ENCODE peak calls at places on chromosomes 2 and 18, in ten cellular contexts. One of them, this sample, is unnamed.

GRCh38 chr18:9366126-9366714 is 31.6 kb downstream of the TWSG1 start:
- DNase-seq in NCI-H748 treated with DMSO at 0.1 percent for 48 hours: peak
- DNase-seq in HFFc6: peak
- DNase-seq in A549: peak
- DNase-seq in Right ventricle myocardium inferior: no peak
- DNase-seq in stimulated activated CD4-positive, alpha-beta T cell treated with anti-CD3 and anti-CD28 coated beads, Interleukin-1b, Interleukin-23, amount 100 ng/mL, for 24 hours: no peak
- DNase-seq in lung: no peak
- DNase-seq in fibroblast of mammary gland: peak
- DNase-seq in stimulated activated CD8-positive, alpha-beta memory T cell treated with anti-CD3 and anti-CD28 coated beads, Interleukin-15, amount 100 ng/mL, for 1 hour: no peak
- DNase-seq in T-helper 17 cell: no peak
- DNase-seq in this sample: peak

GRCh38 chr2:217993817-217994459 is 8.9 kb downstream of the TNS1 start:
- DNase-seq in NCI-H748 treated with DMSO at 0.1 percent for 48 hours: peak
- DNase-seq in HFFc6: no peak
- DNase-seq in A549: peak
- DNase-seq in Right ventricle myocardium inferior: peak
- DNase-seq in stimulated activated CD4-positive, alpha-beta T cell treated with anti-CD3 and anti-CD28 coated beads, Interleukin-1b, Interleukin-23, amount 100 ng/mL, for 24 hours: no peak
- DNase-seq in lung: peak
- DNase-seq in fibroblast of mammary gland: peak
- DNase-seq in stimulated activated CD8-positive, alpha-beta memory T cell treated with anti-CD3 and anti-CD28 coated beads, Interleukin-15, amount 100 ng/mL, for 1 hour: peak
- DNase-seq in T-helper 17 cell: peak
- DNase-seq in this sample: no peak

GRCh38 chr2:25411281-25411680 is 69.6 kb upstream of the DNMT3A start:
- DNase-seq in NCI-H748 treated with DMSO at 0.1 percent for 48 hours: no peak
- DNase-seq in HFFc6: no peak
- DNase-seq in A549: no peak
- DNase-seq in Right ventricle myocardium inferior: no peak
- DNase-seq in stimulated activated CD4-positive, alpha-beta T cell treated with anti-CD3 and anti-CD28 coated beads, Interleukin-1b, Interleukin-23, amount 100 ng/mL, for 24 hours: no peak
- DNase-seq in lung: no peak
- DNase-seq in fibroblast of mammary gland: no peak
- DNase-seq in stimulated activated CD8-positive, alpha-beta memory T cell treated with anti-CD3 and anti-CD28 coated beads, Interleukin-15, amount 100 ng/mL, for 1 hour: no peak
- DNase-seq in T-helper 17 cell: no peak
- DNase-seq in this sample: no peak

GRCh38 chr2:101152195-101153076 is 1.3 kb upstream of the TBC1D8 start:
- DNase-seq in NCI-H748 treated with DMSO at 0.1 percent for 48 hours: peak
- DNase-seq in HFFc6: peak
- DNase-seq in A549: peak
- DNase-seq in Right ventricle myocardium inferior: no peak
- DNase-seq in stimulated activated CD4-positive, alpha-beta T cell treated with anti-CD3 and anti-CD28 coated beads, Interleukin-1b, Interleukin-23, amount 100 ng/mL, for 24 hours: no peak
- DNase-seq in lung: peak
- DNase-seq in fibroblast of mammary gland: peak
- DNase-seq in stimulated activated CD8-positive, alpha-beta memory T cell treated with anti-CD3 and anti-CD28 coated beads, Interleukin-15, amount 100 ng/mL, for 1 hour: no peak
- DNase-seq in T-helper 17 cell: no peak
- DNase-seq in this sample: peak

GRCh38 chr18:14025306-14025940 is 106.8 kb downstream of the ZNF519 start:
- DNase-seq in NCI-H748 treated with DMSO at 0.1 percent for 48 hours: no peak
- DNase-seq in HFFc6: no peak
- DNase-seq in A549: no peak
- DNase-seq in Right ventricle myocardium inferior: no peak
- DNase-seq in stimulated activated CD4-positive, alpha-beta T cell treated with anti-CD3 and anti-CD28 coated beads, Interleukin-1b, Interleukin-23, amount 100 ng/mL, for 24 hours: no peak
- DNase-seq in lung: no peak
- DNase-seq in fibroblast of mammary gland: no peak
- DNase-seq in stimulated activated CD8-positive, alpha-beta memory T cell treated with anti-CD3 and anti-CD28 coated beads, Interleukin-15, amount 100 ng/mL, for 1 hour: no peak
- DNase-seq in T-helper 17 cell: no peak
- DNase-seq in this sample: no peak

GRCh38 chr2:25304339-25304728 is 37.4 kb downstream of the DNMT3A start:
- DNase-seq in NCI-H748 treated with DMSO at 0.1 percent for 48 hours: no peak
- DNase-seq in HFFc6: no peak
- DNase-seq in A549: no peak
- DNase-seq in Right ventricle myocardium inferior: no peak
- DNase-seq in stimulated activated CD4-positive, alpha-beta T cell treated with anti-CD3 and anti-CD28 coated beads, Interleukin-1b, Interleukin-23, amount 100 ng/mL, for 24 hours: no peak
- DNase-seq in lung: no peak
- DNase-seq in fibroblast of mammary gland: peak
- DNase-seq in stimulated activated CD8-positive, alpha-beta memory T cell treated with anti-CD3 and anti-CD28 coated beads, Interleukin-15, amount 100 ng/mL, for 1 hour: no peak
- DNase-seq in T-helper 17 cell: no peak
- DNase-seq in this sample: no peak

GRCh38 chr18:46152808-46153617 is 48.8 kb downstream of the HAUS1 start:
- DNase-seq in NCI-H748 treated with DMSO at 0.1 percent for 48 hours: no peak
- DNase-seq in HFFc6: peak
- DNase-seq in A549: no peak
- DNase-seq in Right ventricle myocardium inferior: no peak
- DNase-seq in stimulated activated CD4-positive, alpha-beta T cell treated with anti-CD3 and anti-CD28 coated beads, Interleukin-1b, Interleukin-23, amount 100 ng/mL, for 24 hours: no peak
- DNase-seq in lung: no peak
- DNase-seq in fibroblast of mammary gland: no peak
- DNase-seq in stimulated activated CD8-positive, alpha-beta memory T cell treated with anti-CD3 and anti-CD28 coated beads, Interleukin-15, amount 100 ng/mL, for 1 hour: no peak
- DNase-seq in T-helper 17 cell: no peak
- DNase-seq in this sample: no peak

GRCh38 chr18:72866901-72867701 is 686 bp downstream of the NETO1 start:
- DNase-seq in NCI-H748 treated with DMSO at 0.1 percent for 48 hours: peak
- DNase-seq in HFFc6: no peak
- DNase-seq in A549: no peak
- DNase-seq in Right ventricle myocardium inferior: no peak
- DNase-seq in stimulated activated CD4-positive, alpha-beta T cell treated with anti-CD3 and anti-CD28 coated beads, Interleukin-1b, Interleukin-23, amount 100 ng/mL, for 24 hours: no peak
- DNase-seq in lung: no peak
- DNase-seq in fibroblast of mammary gland: no peak
- DNase-seq in stimulated activated CD8-positive, alpha-beta memory T cell treated with anti-CD3 and anti-CD28 coated beads, Interleukin-15, amount 100 ng/mL, for 1 hour: no peak
- DNase-seq in T-helper 17 cell: no peak
- DNase-seq in this sample: no peak

GRCh38 chr2:179898873-179899272 is 37.5 kb upstream of the ZNF385B start:
- DNase-seq in NCI-H748 treated with DMSO at 0.1 percent for 48 hours: peak
- DNase-seq in HFFc6: peak
- DNase-seq in A549: no peak
- DNase-seq in Right ventricle myocardium inferior: no peak
- DNase-seq in stimulated activated CD4-positive, alpha-beta T cell treated with anti-CD3 and anti-CD28 coated beads, Interleukin-1b, Interleukin-23, amount 100 ng/mL, for 24 hours: no peak
- DNase-seq in lung: no peak
- DNase-seq in fibroblast of mammary gland: peak
- DNase-seq in stimulated activated CD8-positive, alpha-beta memory T cell treated with anti-CD3 and anti-CD28 coated beads, Interleukin-15, amount 100 ng/mL, for 1 hour: no peak
- DNase-seq in T-helper 17 cell: no peak
- DNase-seq in this sample: peak

GRCh38 chr2:120626566-120626965 is 109.1 kb upstream of the GLI2 start:
- DNase-seq in NCI-H748 treated with DMSO at 0.1 percent for 48 hours: no peak
- DNase-seq in HFFc6: no peak
- DNase-seq in A549: no peak
- DNase-seq in Right ventricle myocardium inferior: no peak
- DNase-seq in stimulated activated CD4-positive, alpha-beta T cell treated with anti-CD3 and anti-CD28 coated beads, Interleukin-1b, Interleukin-23, amount 100 ng/mL, for 24 hours: no peak
- DNase-seq in lung: no peak
- DNase-seq in fibroblast of mammary gland: no peak
- DNase-seq in stimulated activated CD8-positive, alpha-beta memory T cell treated with anti-CD3 and anti-CD28 coated beads, Interleukin-15, amount 100 ng/mL, for 1 hour: no peak
- DNase-seq in T-helper 17 cell: no peak
- DNase-seq in this sample: no peak

GRCh38 chr2:126482582-126483464 is 173.1 kb upstream of the GYPC start:
- DNase-seq in NCI-H748 treated with DMSO at 0.1 percent for 48 hours: no peak
- DNase-seq in HFFc6: no peak
- DNase-seq in A549: no peak
- DNase-seq in Right ventricle myocardium inferior: no peak
- DNase-seq in stimulated activated CD4-positive, alpha-beta T cell treated with anti-CD3 and anti-CD28 coated beads, Interleukin-1b, Interleukin-23, amount 100 ng/mL, for 24 hours: no peak
- DNase-seq in lung: no peak
- DNase-seq in fibroblast of mammary gland: no peak
- DNase-seq in stimulated activated CD8-positive, alpha-beta memory T cell treated with anti-CD3 and anti-CD28 coated beads, Interleukin-15, amount 100 ng/mL, for 1 hour: no peak
- DNase-seq in T-helper 17 cell: no peak
- DNase-seq in this sample: no peak

GRCh38 chr18:22349317-22349898 is 68.3 kb downstream of the CTAGE1 start:
- DNase-seq in NCI-H748 treated with DMSO at 0.1 percent for 48 hours: no peak
- DNase-seq in HFFc6: no peak
- DNase-seq in A549: no peak
- DNase-seq in Right ventricle myocardium inferior: no peak
- DNase-seq in stimulated activated CD4-positive, alpha-beta T cell treated with anti-CD3 and anti-CD28 coated beads, Interleukin-1b, Interleukin-23, amount 100 ng/mL, for 24 hours: no peak
- DNase-seq in lung: no peak
- DNase-seq in fibroblast of mammary gland: no peak
- DNase-seq in stimulated activated CD8-positive, alpha-beta memory T cell treated with anti-CD3 and anti-CD28 coated beads, Interleukin-15, amount 100 ng/mL, for 1 hour: no peak
- DNase-seq in T-helper 17 cell: no peak
- DNase-seq in this sample: no peak

GRCh38 chr2:232134939-232135338 is 173.4 kb downstream of the DIS3L2 start:
- DNase-seq in NCI-H748 treated with DMSO at 0.1 percent for 48 hours: no peak
- DNase-seq in HFFc6: no peak
- DNase-seq in A549: no peak
- DNase-seq in Right ventricle myocardium inferior: no peak
- DNase-seq in stimulated activated CD4-positive, alpha-beta T cell treated with anti-CD3 and anti-CD28 coated beads, Interleukin-1b, Interleukin-23, amount 100 ng/mL, for 24 hours: no peak
- DNase-seq in lung: no peak
- DNase-seq in fibroblast of mammary gland: no peak
- DNase-seq in stimulated activated CD8-positive, alpha-beta memory T cell treated with anti-CD3 and anti-CD28 coated beads, Interleukin-15, amount 100 ng/mL, for 1 hour: no peak
- DNase-seq in T-helper 17 cell: no peak
- DNase-seq in this sample: no peak

GRCh38 chr18:8770655-8771054 is 65.3 kb downstream of the MTCL1 start:
- DNase-seq in NCI-H748 treated with DMSO at 0.1 percent for 48 hours: no peak
- DNase-seq in HFFc6: no peak
- DNase-seq in A549: no peak
- DNase-seq in Right ventricle myocardium inferior: no peak
- DNase-seq in stimulated activated CD4-positive, alpha-beta T cell treated with anti-CD3 and anti-CD28 coated beads, Interleukin-1b, Interleukin-23, amount 100 ng/mL, for 24 hours: no peak
- DNase-seq in lung: no peak
- DNase-seq in fibroblast of mammary gland: no peak
- DNase-seq in stimulated activated CD8-positive, alpha-beta memory T cell treated with anti-CD3 and anti-CD28 coated beads, Interleukin-15, amount 100 ng/mL, for 1 hour: no peak
- DNase-seq in T-helper 17 cell: no peak
- DNase-seq in this sample: no peak

GRCh38 chr2:241291977-241292376 is 23.5 kb downstream of the HDLBP start:
- DNase-seq in NCI-H748 treated with DMSO at 0.1 percent for 48 hours: no peak
- DNase-seq in HFFc6: no peak
- DNase-seq in A549: no peak
- DNase-seq in Right ventricle myocardium inferior: no peak
- DNase-seq in stimulated activated CD4-positive, alpha-beta T cell treated with anti-CD3 and anti-CD28 coated beads, Interleukin-1b, Interleukin-23, amount 100 ng/mL, for 24 hours: no peak
- DNase-seq in lung: no peak
- DNase-seq in fibroblast of mammary gland: no peak
- DNase-seq in stimulated activated CD8-positive, alpha-beta memory T cell treated with anti-CD3 and anti-CD28 coated beads, Interleukin-15, amount 100 ng/mL, for 1 hour: no peak
- DNase-seq in T-helper 17 cell: no peak
- DNase-seq in this sample: no peak

GRCh38 chr2:63950414-63950813 is 68.8 kb downstream of the VPS54 start:
- DNase-seq in NCI-H748 treated with DMSO at 0.1 percent for 48 hours: no peak
- DNase-seq in HFFc6: no peak
- DNase-seq in A549: no peak
- DNase-seq in Right ventricle myocardium inferior: no peak
- DNase-seq in stimulated activated CD4-positive, alpha-beta T cell treated with anti-CD3 and anti-CD28 coated beads, Interleukin-1b, Interleukin-23, amount 100 ng/mL, for 24 hours: no peak
- DNase-seq in lung: no peak
- DNase-seq in fibroblast of mammary gland: no peak
- DNase-seq in stimulated activated CD8-positive, alpha-beta memory T cell treated with anti-CD3 and anti-CD28 coated beads, Interleukin-15, amount 100 ng/mL, for 1 hour: no peak
- DNase-seq in T-helper 17 cell: no peak
- DNase-seq in this sample: no peak

GRCh38 chr18:77635441-77635840 is 385.8 kb downstream of the GALR1 start:
- DNase-seq in NCI-H748 treated with DMSO at 0.1 percent for 48 hours: no peak
- DNase-seq in HFFc6: no peak
- DNase-seq in A549: no peak
- DNase-seq in Right ventricle myocardium inferior: no peak
- DNase-seq in stimulated activated CD4-positive, alpha-beta T cell treated with anti-CD3 and anti-CD28 coated beads, Interleukin-1b, Interleukin-23, amount 100 ng/mL, for 24 hours: no peak
- DNase-seq in lung: no peak
- DNase-seq in fibroblast of mammary gland: peak
- DNase-seq in stimulated activated CD8-positive, alpha-beta memory T cell treated with anti-CD3 and anti-CD28 coated beads, Interleukin-15, amount 100 ng/mL, for 1 hour: no peak
- DNase-seq in T-helper 17 cell: no peak
- DNase-seq in this sample: no peak

GRCh38 chr2:171214093-171214492 is 53.4 kb upstream of the TLK1 start:
- DNase-seq in NCI-H748 treated with DMSO at 0.1 percent for 48 hours: no peak
- DNase-seq in HFFc6: no peak
- DNase-seq in A549: no peak
- DNase-seq in Right ventricle myocardium inferior: no peak
- DNase-seq in stimulated activated CD4-positive, alpha-beta T cell treated with anti-CD3 and anti-CD28 coated beads, Interleukin-1b, Interleukin-23, amount 100 ng/mL, for 24 hours: no peak
- DNase-seq in lung: no peak
- DNase-seq in fibroblast of mammary gland: no peak
- DNase-seq in stimulated activated CD8-positive, alpha-beta memory T cell treated with anti-CD3 and anti-CD28 coated beads, Interleukin-15, amount 100 ng/mL, for 1 hour: no peak
- DNase-seq in T-helper 17 cell: no peak
- DNase-seq in this sample: no peak

GRCh38 chr2:218832520-218832919 is 917 bp upstream of the PRKAG3 start:
- DNase-seq in NCI-H748 treated with DMSO at 0.1 percent for 48 hours: no peak
- DNase-seq in HFFc6: peak
- DNase-seq in A549: peak
- DNase-seq in Right ventricle myocardium inferior: no peak
- DNase-seq in stimulated activated CD4-positive, alpha-beta T cell treated with anti-CD3 and anti-CD28 coated beads, Interleukin-1b, Interleukin-23, amount 100 ng/mL, for 24 hours: no peak
- DNase-seq in lung: no peak
- DNase-seq in fibroblast of mammary gland: peak
- DNase-seq in stimulated activated CD8-positive, alpha-beta memory T cell treated with anti-CD3 and anti-CD28 coated beads, Interleukin-15, amount 100 ng/mL, for 1 hour: no peak
- DNase-seq in T-helper 17 cell: no peak
- DNase-seq in this sample: no peak

GRCh38 chr2:44937688-44938240 is 3.7 kb upstream of the SIX3 start:
- DNase-seq in NCI-H748 treated with DMSO at 0.1 percent for 48 hours: no peak
- DNase-seq in HFFc6: no peak
- DNase-seq in A549: peak
- DNase-seq in Right ventricle myocardium inferior: peak
- DNase-seq in stimulated activated CD4-positive, alpha-beta T cell treated with anti-CD3 and anti-CD28 coated beads, Interleukin-1b, Interleukin-23, amount 100 ng/mL, for 24 hours: no peak
- DNase-seq in lung: no peak
- DNase-seq in fibroblast of mammary gland: no peak
- DNase-seq in stimulated activated CD8-positive, alpha-beta memory T cell treated with anti-CD3 and anti-CD28 coated beads, Interleukin-15, amount 100 ng/mL, for 1 hour: no peak
- DNase-seq in T-helper 17 cell: no peak
- DNase-seq in this sample: peak

GRCh38 chr18:2572892-2573291 is 1.5 kb downstream of the NDC80 start:
- DNase-seq in NCI-H748 treated with DMSO at 0.1 percent for 48 hours: no peak
- DNase-seq in HFFc6: no peak
- DNase-seq in A549: no peak
- DNase-seq in Right ventricle myocardium inferior: no peak
- DNase-seq in stimulated activated CD4-positive, alpha-beta T cell treated with anti-CD3 and anti-CD28 coated beads, Interleukin-1b, Interleukin-23, amount 100 ng/mL, for 24 hours: no peak
- DNase-seq in lung: no peak
- DNase-seq in fibroblast of mammary gland: peak
- DNase-seq in stimulated activated CD8-positive, alpha-beta memory T cell treated with anti-CD3 and anti-CD28 coated beads, Interleukin-15, amount 100 ng/mL, for 1 hour: no peak
- DNase-seq in T-helper 17 cell: no peak
- DNase-seq in this sample: no peak

GRCh38 chr2:221822416-221822815 is 250.3 kb upstream of the EPHA4 start:
- DNase-seq in NCI-H748 treated with DMSO at 0.1 percent for 48 hours: no peak
- DNase-seq in HFFc6: no peak
- DNase-seq in A549: no peak
- DNase-seq in Right ventricle myocardium inferior: no peak
- DNase-seq in stimulated activated CD4-positive, alpha-beta T cell treated with anti-CD3 and anti-CD28 coated beads, Interleukin-1b, Interleukin-23, amount 100 ng/mL, for 24 hours: no peak
- DNase-seq in lung: no peak
- DNase-seq in fibroblast of mammary gland: peak
- DNase-seq in stimulated activated CD8-positive, alpha-beta memory T cell treated with anti-CD3 and anti-CD28 coated beads, Interleukin-15, amount 100 ng/mL, for 1 hour: no peak
- DNase-seq in T-helper 17 cell: no peak
- DNase-seq in this sample: no peak

GRCh38 chr2:48940606-48941005 is 185.1 kb upstream of the LHCGR start:
- DNase-seq in NCI-H748 treated with DMSO at 0.1 percent for 48 hours: no peak
- DNase-seq in HFFc6: no peak
- DNase-seq in A549: no peak
- DNase-seq in Right ventricle myocardium inferior: no peak
- DNase-seq in stimulated activated CD4-positive, alpha-beta T cell treated with anti-CD3 and anti-CD28 coated beads, Interleukin-1b, Interleukin-23, amount 100 ng/mL, for 24 hours: no peak
- DNase-seq in lung: no peak
- DNase-seq in fibroblast of mammary gland: peak
- DNase-seq in stimulated activated CD8-positive, alpha-beta memory T cell treated with anti-CD3 and anti-CD28 coated beads, Interleukin-15, amount 100 ng/mL, for 1 hour: no peak
- DNase-seq in T-helper 17 cell: no peak
- DNase-seq in this sample: no peak

GRCh38 chr18:2515908-2516625 is 55.2 kb downstream of the METTL4 start:
- DNase-seq in NCI-H748 treated with DMSO at 0.1 percent for 48 hours: no peak
- DNase-seq in HFFc6: peak
- DNase-seq in A549: peak
- DNase-seq in Right ventricle myocardium inferior: no peak
- DNase-seq in stimulated activated CD4-positive, alpha-beta T cell treated with anti-CD3 and anti-CD28 coated beads, Interleukin-1b, Interleukin-23, amount 100 ng/mL, for 24 hours: no peak
- DNase-seq in lung: no peak
- DNase-seq in fibroblast of mammary gland: peak
- DNase-seq in stimulated activated CD8-positive, alpha-beta memory T cell treated with anti-CD3 and anti-CD28 coated beads, Interleukin-15, amount 100 ng/mL, for 1 hour: no peak
- DNase-seq in T-helper 17 cell: no peak
- DNase-seq in this sample: peak

GRCh38 chr2:47049502-47049901 is 105.6 kb downstream of the STPG4 start:
- DNase-seq in NCI-H748 treated with DMSO at 0.1 percent for 48 hours: no peak
- DNase-seq in HFFc6: no peak
- DNase-seq in A549: no peak
- DNase-seq in Right ventricle myocardium inferior: no peak
- DNase-seq in stimulated activated CD4-positive, alpha-beta T cell treated with anti-CD3 and anti-CD28 coated beads, Interleukin-1b, Interleukin-23, amount 100 ng/mL, for 24 hours: no peak
- DNase-seq in lung: no peak
- DNase-seq in fibroblast of mammary gland: no peak
- DNase-seq in stimulated activated CD8-positive, alpha-beta memory T cell treated with anti-CD3 and anti-CD28 coated beads, Interleukin-15, amount 100 ng/mL, for 1 hour: no peak
- DNase-seq in T-helper 17 cell: no peak
- DNase-seq in this sample: no peak

GRCh38 chr2:168174761-168175160 is 72.6 kb downstream of the STK39 start:
- DNase-seq in NCI-H748 treated with DMSO at 0.1 percent for 48 hours: no peak
- DNase-seq in HFFc6: no peak
- DNase-seq in A549: no peak
- DNase-seq in Right ventricle myocardium inferior: no peak
- DNase-seq in stimulated activated CD4-positive, alpha-beta T cell treated with anti-CD3 and anti-CD28 coated beads, Interleukin-1b, Interleukin-23, amount 100 ng/mL, for 24 hours: no peak
- DNase-seq in lung: no peak
- DNase-seq in fibroblast of mammary gland: no peak
- DNase-seq in stimulated activated CD8-positive, alpha-beta memory T cell treated with anti-CD3 and anti-CD28 coated beads, Interleukin-15, amount 100 ng/mL, for 1 hour: no peak
- DNase-seq in T-helper 17 cell: no peak
- DNase-seq in this sample: no peak

This sample was measured in trophoblast cell.